ENCODE peak calls at places on chromosome 9, in six cellular contexts. Y is HL-60, O is pancreas, V is uterus, J is WERI-Rb-1, C is ovary. Q is an unnamed sample.

GRCh38 chr9:89873801-89874200 is 269.0 kb downstream of the GADD45G start:
- DNase-seq in Y (no peak), O (no peak), V (peak; percentile 9), J (peak; percentile 4), C (no peak), Q (no peak)

GRCh38 chr9:132241840-132242620 is 80.2 kb downstream of the NTNG2 start:
- DNase-seq in Y (peak; percentile 62), O (peak; percentile 38), V (peak; percentile 30), J (peak; percentile 44), C (peak; percentile 39), Q (no peak)

GRCh38 chr9:117974108-117974507 is 269.9 kb downstream of the TLR4 start:
- DNase-seq in Y (no peak), O (no peak), V (no peak), J (no peak), C (no peak), Q (no peak)

GRCh38 chr9:16928179-16928945 is 57.9 kb upstream of the BNC2 start:
- DNase-seq in Y (no peak), O (no peak), V (no peak), J (no peak), C (no peak), Q (no peak)

GRCh38 chr9:86487222-86487841 is 133.1 kb upstream of the TUT7 start:
- DNase-seq in Y (peak; percentile 4), O (no peak), V (no peak), J (no peak), C (no peak), Q (no peak)

GRCh38 chr9:127449332-127449966 is 1.8 kb downstream of the RPL12 start:
- DNase-seq in Y (no peak), O (no peak), V (no peak), J (no peak), C (no peak), Q (no peak)

GRCh38 chr9:27565669-27566068 is 7.6 kb downstream of the C9orf72 start:
- DNase-seq in Y (no peak), O (no peak), V (no peak), J (no peak), C (no peak), Q (no peak)

GRCh38 chr9:131517761-131518190 is 13.3 kb downstream of the UCK1 start:
- DNase-seq in Y (no peak), O (no peak), V (no peak), J (no peak), C (no peak), Q (no peak)

GRCh38 chr9:127612993-127613954 is 1.2 kb downstream of the STXBP1 start:
- DNase-seq in Y (no peak), O (peak; percentile 57), V (peak; percentile 81), J (peak; percentile 72), C (peak; percentile 64), Q (peak; percentile 86)

GRCh38 chr9:36765468-36766341 is 193.0 kb downstream of the MELK start:
- DNase-seq in Y (peak; percentile 90), O (peak; percentile 85), V (peak; percentile 45), J (peak; percentile 25), C (peak; percentile 79), Q (peak; percentile 45)

GRCh38 chr9:128521955-128522354 is 17.4 kb downstream of the GLE1 start:
- DNase-seq in Y (no peak), O (no peak), V (no peak), J (no peak), C (no peak), Q (no peak)

GRCh38 chr9:126157826-126158431 is 168.7 kb upstream of the MVB12B start:
- DNase-seq in Y (no peak), O (no peak), V (no peak), J (no peak), C (no peak), Q (no peak)

GRCh38 chr9:92138157-92138959 is 23.1 kb upstream of the SPTLC1 start:
- DNase-seq in Y (peak; percentile 63), O (peak; percentile 69), V (peak; percentile 74), J (peak; percentile 84), C (peak; percentile 68), Q (peak; percentile 66)

GRCh38 chr9:129278391-129279237 is 100.6 kb upstream of the IER5L start:
- DNase-seq in Y (no peak), O (peak; percentile 56), V (peak; percentile 14), J (peak; percentile 17), C (peak; percentile 9), Q (no peak)

GRCh38 chr9:85001925-85002324 is 332.4 kb downstream of the NTRK2 start:
- DNase-seq in Y (no peak), O (no peak), V (no peak), J (no peak), C (no peak), Q (no peak)

GRCh38 chr9:33748633-33749304 is 46.6 kb upstream of the PRSS3 start:
- DNase-seq in Y (peak; percentile 33), O (no peak), V (no peak), J (no peak), C (no peak), Q (no peak)

DNA sequence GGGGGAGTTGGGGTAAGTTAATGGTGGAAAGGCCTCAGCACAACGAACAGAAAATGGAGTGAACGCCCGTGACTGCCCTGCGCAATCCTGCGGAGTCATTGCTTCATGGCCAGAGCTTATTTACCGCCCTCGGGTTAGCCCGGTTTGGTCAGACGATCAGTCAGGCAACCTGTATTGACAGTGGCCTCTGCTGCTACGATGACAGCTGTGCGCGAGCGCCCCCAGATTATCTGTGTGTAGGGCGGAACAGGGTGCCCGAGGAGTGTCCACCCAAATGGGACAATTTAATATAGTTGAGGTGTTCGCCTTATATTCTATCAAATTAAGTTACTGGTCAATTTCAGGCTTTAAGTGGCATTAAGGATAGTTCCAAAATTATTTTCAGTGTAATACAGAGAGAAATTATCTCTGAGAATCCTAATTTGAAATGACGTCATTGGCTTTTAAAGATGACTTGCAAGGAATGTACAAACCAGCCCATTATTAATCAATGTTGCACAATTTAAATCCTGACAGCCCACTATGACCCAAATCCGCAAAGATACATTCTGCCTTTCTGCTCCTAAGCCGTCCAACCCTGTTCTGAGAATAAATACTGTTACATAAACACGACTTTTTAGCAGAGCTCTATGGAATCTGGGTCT is 879 bp upstream of the UBQLN1 start:
- DNase-seq in Y (peak; percentile 87), O (peak; percentile 70), V (peak; percentile 62), J (peak; percentile 74), C (peak; percentile 43), Q (peak; percentile 70)
- TF ChIP-seq CTCF in Y (no peak), O (no peak), V (no peak), J (peak; percentile 34), C (no peak), Q (peak; percentile 12)

GRCh38 chr9:14993061-14993800 is 83.0 kb upstream of the FREM1 start:
- DNase-seq in Y (no peak), O (peak; percentile 89), V (peak; percentile 89), J (peak; percentile 72), C (peak; percentile 76), Q (peak; percentile 92)

GRCh38 chr9:14992516-14992915 is 82.3 kb upstream of the FREM1 start:
- DNase-seq in Y (no peak), O (no peak), V (no peak), J (no peak), C (no peak), Q (no peak)

GRCh38 chr9:14989811-14990210 is 79.6 kb upstream of the FREM1 start:
- DNase-seq in Y (no peak), O (no peak), V (no peak), J (no peak), C (no peak), Q (no peak)

GRCh38 chr9:14993891-14994554 is 83.8 kb upstream of the FREM1 start:
- DNase-seq in Y (no peak), O (no peak), V (no peak), J (no peak), C (no peak), Q (no peak)

DNA sequence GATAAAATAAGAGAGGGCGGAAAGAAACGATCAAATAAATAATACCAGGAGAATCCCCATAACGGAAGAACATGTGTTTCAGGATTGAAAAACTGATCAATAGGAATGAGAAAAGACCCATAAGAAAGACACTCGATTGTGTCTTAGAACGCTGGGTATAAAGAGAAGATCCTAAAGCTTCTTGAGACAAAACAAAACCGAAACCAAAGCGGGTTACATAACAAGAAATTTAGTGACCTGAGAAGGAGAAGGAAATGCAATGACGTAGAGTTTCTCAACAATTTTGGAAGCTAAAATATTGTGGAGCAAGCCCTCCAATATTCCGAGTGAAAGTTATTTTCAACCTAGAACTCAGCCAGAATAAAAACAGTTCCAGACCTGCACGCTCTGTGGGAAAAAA is 81.8 kb upstream of the FREM1 start:
- DNase-seq in Y (peak; percentile 3), O (no peak), V (no peak), J (no peak), C (no peak), Q (no peak)
- H3K4me3 ChIP-seq in Y (no peak overlapping the region), O (no peak overlapping the region), V (no peak overlapping the region), J (no peak overlapping the region), C (no peak overlapping the region), Q (no peak overlapping the region)

GRCh38 chr9:18800579-18800978 is 232.4 kb downstream of the SAXO1 start:
- DNase-seq in Y (no peak), O (no peak), V (no peak), J (no peak), C (no peak), Q (no peak)
- H3K27ac ChIP-seq in Y (no peak overlapping the region), O (no peak overlapping the region), V (no peak overlapping the region), J (no peak overlapping the region), C (no peak overlapping the region), Q (no peak overlapping the region)

GRCh38 chr9:14322211-14323082 is 8.5 kb upstream of the NFIB start:
- DNase-seq in Y (peak; percentile 52), O (peak; percentile 93), V (peak; percentile 94), J (peak; percentile 92), C (peak; percentile 93), Q (peak; percentile 96)
- TF ChIP-seq CTCF in Y (no peak), O (peak; percentile 37), V (peak; percentile 87), J (no peak), C (peak; percentile 80), Q (peak; percentile 61)

GRCh38 chr9:115086886-115087285 is 31.1 kb downstream of the TNC start:
- DNase-seq in Y (no peak), O (no peak), V (no peak), J (no peak), C (no peak), Q (no peak)
- H3K4me3 ChIP-seq in Y (no peak overlapping the region), O (no peak overlapping the region), V (no peak overlapping the region), J (no peak overlapping the region), C (no peak overlapping the region), Q (no peak overlapping the region)

DNA sequence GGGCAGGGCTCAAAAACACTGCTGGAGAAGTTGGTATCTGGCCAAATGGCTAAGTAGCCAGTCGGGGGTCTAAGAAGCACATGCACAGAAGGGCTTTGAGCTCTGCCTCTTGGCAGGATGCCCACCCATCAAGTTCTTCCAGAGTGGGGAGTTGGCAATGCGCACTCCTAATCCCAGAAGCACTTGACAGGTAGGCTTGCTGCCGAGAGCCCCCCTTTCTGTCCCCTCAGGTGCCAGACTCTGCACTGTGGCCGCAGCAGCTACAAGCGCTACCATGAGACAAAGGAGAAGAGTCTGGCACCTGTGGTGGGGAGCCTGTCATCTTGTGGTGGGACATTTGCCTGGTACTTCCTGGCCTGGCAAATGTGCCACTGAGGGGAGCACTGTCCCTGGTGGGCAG is 252.9 kb upstream of the SLC24A2 start:
- DNase-seq in Y (no peak), O (no peak), V (no peak), J (no peak), C (no peak), Q (no peak)
- H3K27ac ChIP-seq in Y (no peak overlapping the region), O (no peak overlapping the region), V (no peak overlapping the region), J (no peak overlapping the region), C (no peak overlapping the region), Q (no peak overlapping the region)